ENCODE peak calls at places on chromosome 13, in six cellular contexts. One of them, this sample, is unnamed.

GRCh38 chr13:114013336-114013735 is 39.5 kb upstream of the C13orf46 start:
- DNase-seq in GM23338: no peak
- DNase-seq in SK-N-SH: no peak
- DNase-seq in Panc1: no peak
- DNase-seq in GM12878: no peak
- DNase-seq in HCT116: no peak
- DNase-seq in this sample: no peak

GRCh38 chr13:45821861-45822260 is 29.7 kb downstream of the SIAH3 start:
- DNase-seq in GM23338: no peak
- DNase-seq in SK-N-SH: no peak
- DNase-seq in Panc1: no peak
- DNase-seq in GM12878: no peak
- DNase-seq in HCT116: no peak
- DNase-seq in this sample: no peak

GRCh38 chr13:33351324-33351723 is 65.8 kb upstream of the STARD13 start:
- DNase-seq in GM23338: no peak
- DNase-seq in SK-N-SH: no peak
- DNase-seq in Panc1: no peak
- DNase-seq in GM12878: no peak
- DNase-seq in HCT116: peak
- DNase-seq in this sample: no peak

GRCh38 chr13:94267581-94267980 is 211.9 kb downstream of the DCT start:
- DNase-seq in GM23338: no peak
- DNase-seq in SK-N-SH: no peak
- DNase-seq in Panc1: no peak
- DNase-seq in GM12878: no peak
- DNase-seq in HCT116: no peak
- DNase-seq in this sample: no peak

GRCh38 chr13:98775844-98776598 is 23.5 kb upstream of the SLC15A1 start:
- DNase-seq in GM23338: no peak
- DNase-seq in SK-N-SH: no peak
- DNase-seq in Panc1: peak
- DNase-seq in GM12878: no peak
- DNase-seq in HCT116: peak
- DNase-seq in this sample: no peak

GRCh38 chr13:37369618-37370017 is 228.9 kb downstream of the POSTN start:
- DNase-seq in GM23338: no peak
- DNase-seq in SK-N-SH: no peak
- DNase-seq in Panc1: no peak
- DNase-seq in GM12878: no peak
- DNase-seq in HCT116: no peak
- DNase-seq in this sample: no peak

GRCh38 chr13:52862358-52863206 is 14.1 kb upstream of the PCDH8 start:
- DNase-seq in GM23338: peak
- DNase-seq in SK-N-SH: peak
- DNase-seq in Panc1: peak
- DNase-seq in GM12878: no peak
- DNase-seq in HCT116: peak
- DNase-seq in this sample: peak

GRCh38 chr13:40026174-40026585 is 370.7 kb downstream of the COG6 start:
- DNase-seq in GM23338: no peak
- DNase-seq in SK-N-SH: no peak
- DNase-seq in Panc1: no peak
- DNase-seq in GM12878: peak
- DNase-seq in HCT116: no peak
- DNase-seq in this sample: no peak

GRCh38 chr13:107650081-107650701 is 565.1 kb downstream of the LIG4 start:
- DNase-seq in GM23338: peak
- DNase-seq in SK-N-SH: peak
- DNase-seq in Panc1: peak
- DNase-seq in GM12878: no peak
- DNase-seq in HCT116: peak
- DNase-seq in this sample: peak

GRCh38 chr13:51781246-51782022 is 22.5 kb downstream of the DHRS12 start:
- DNase-seq in GM23338: peak
- DNase-seq in SK-N-SH: peak
- DNase-seq in Panc1: no peak
- DNase-seq in GM12878: no peak
- DNase-seq in HCT116: peak
- DNase-seq in this sample: no peak

GRCh38 chr13:80040219-80040976 is 300.5 kb downstream of the SPRY2 start:
- DNase-seq in GM23338: no peak
- DNase-seq in SK-N-SH: no peak
- DNase-seq in Panc1: peak
- DNase-seq in GM12878: no peak
- DNase-seq in HCT116: peak
- DNase-seq in this sample: no peak

GRCh38 chr13:99421758-99422555 is 79.3 kb upstream of the TM9SF2 start:
- DNase-seq in GM23338: no peak
- DNase-seq in SK-N-SH: no peak
- DNase-seq in Panc1: no peak
- DNase-seq in GM12878: no peak
- DNase-seq in HCT116: no peak
- DNase-seq in this sample: no peak

GRCh38 chr13:73090116-73090811 is 31.5 kb downstream of the KLF5 start:
- DNase-seq in GM23338: peak
- DNase-seq in SK-N-SH: no peak
- DNase-seq in Panc1: peak
- DNase-seq in GM12878: no peak
- DNase-seq in HCT116: peak
- DNase-seq in this sample: peak

GRCh38 chr13:99416411-99417121 is 84.7 kb upstream of the TM9SF2 start:
- DNase-seq in GM23338: no peak
- DNase-seq in SK-N-SH: no peak
- DNase-seq in Panc1: no peak
- DNase-seq in GM12878: no peak
- DNase-seq in HCT116: no peak
- DNase-seq in this sample: no peak

GRCh38 chr13:34767778-34768177 is 174.3 kb upstream of the NBEA start:
- DNase-seq in GM23338: no peak
- DNase-seq in SK-N-SH: no peak
- DNase-seq in Panc1: no peak
- DNase-seq in GM12878: no peak
- DNase-seq in HCT116: no peak
- DNase-seq in this sample: no peak

GRCh38 chr13:61592489-61592888 is 176.8 kb upstream of the PCDH20 start:
- DNase-seq in GM23338: no peak
- DNase-seq in SK-N-SH: no peak
- DNase-seq in Panc1: no peak
- DNase-seq in GM12878: no peak
- DNase-seq in HCT116: no peak
- DNase-seq in this sample: no peak

GRCh38 chr13:112954488-112955270 is 14.3 kb upstream of the MCF2L start:
- DNase-seq in GM23338: no peak
- DNase-seq in SK-N-SH: no peak
- DNase-seq in Panc1: no peak
- DNase-seq in GM12878: no peak
- DNase-seq in HCT116: no peak
- DNase-seq in this sample: no peak

GRCh38 chr13:113546571-113547247 is 37.8 kb upstream of the TFDP1 start:
- DNase-seq in GM23338: no peak
- DNase-seq in SK-N-SH: no peak
- DNase-seq in Panc1: no peak
- DNase-seq in GM12878: no peak
- DNase-seq in HCT116: no peak
- DNase-seq in this sample: no peak

GRCh38 chr13:107534548-107534947 is 680.8 kb downstream of the LIG4 start:
- DNase-seq in GM23338: no peak
- DNase-seq in SK-N-SH: no peak
- DNase-seq in Panc1: no peak
- DNase-seq in GM12878: no peak
- DNase-seq in HCT116: no peak
- DNase-seq in this sample: no peak

GRCh38 chr13:110123041-110123809 is 183.7 kb downstream of the COL4A1 start:
- DNase-seq in GM23338: no peak
- DNase-seq in SK-N-SH: no peak
- DNase-seq in Panc1: no peak
- DNase-seq in GM12878: no peak
- DNase-seq in HCT116: no peak
- DNase-seq in this sample: no peak

GRCh38 chr13:81683526-81683925 is 1342.6 kb upstream of the SPRY2 start:
- DNase-seq in GM23338: no peak
- DNase-seq in SK-N-SH: no peak
- DNase-seq in Panc1: no peak
- DNase-seq in GM12878: no peak
- DNase-seq in HCT116: no peak
- DNase-seq in this sample: no peak

GRCh38 chr13:89465366-89465765 is 1794.2 kb downstream of the SLITRK5 start:
- DNase-seq in GM23338: no peak
- DNase-seq in SK-N-SH: no peak
- DNase-seq in Panc1: no peak
- DNase-seq in GM12878: peak
- DNase-seq in HCT116: peak
- DNase-seq in this sample: no peak

DNA sequence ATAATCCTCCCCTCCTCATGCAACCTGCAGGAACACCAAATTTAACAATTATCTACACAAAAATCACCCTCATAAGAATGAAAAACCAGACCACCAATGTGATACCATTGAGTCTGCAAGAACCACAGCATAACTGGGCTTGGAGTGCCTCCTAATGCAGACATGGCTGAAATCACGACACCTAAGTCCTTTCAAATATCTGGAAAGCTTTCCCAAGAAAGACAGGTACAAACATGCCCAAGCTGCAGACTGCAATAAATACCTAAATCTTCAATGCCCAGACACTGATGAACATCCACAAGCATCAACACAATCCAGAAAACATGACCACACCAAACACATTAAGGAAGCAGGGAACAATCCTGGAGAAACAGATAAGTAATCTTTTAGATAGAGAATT is 417.1 kb downstream of the LMO7 start:
- DNase-seq in GM23338: no peak
- DNase-seq in SK-N-SH: no peak
- DNase-seq in Panc1: no peak
- DNase-seq in GM12878: no peak
- DNase-seq in HCT116: no peak
- DNase-seq in this sample: no peak
- H3K4me3 ChIP-seq in GM23338: no peak
- H3K4me3 ChIP-seq in SK-N-SH: no peak
- H3K4me3 ChIP-seq in Panc1: no peak
- H3K4me3 ChIP-seq in GM12878: no peak
- H3K4me3 ChIP-seq in HCT116: no peak
- H3K4me3 ChIP-seq in this sample: no peak

GRCh38 chr13:97332725-97333124 is 101.2 kb upstream of the RAP2A start:
- DNase-seq in GM23338: no peak
- DNase-seq in SK-N-SH: no peak
- DNase-seq in Panc1: no peak
- DNase-seq in GM12878: no peak
- DNase-seq in HCT116: no peak
- DNase-seq in this sample: no peak
- TF ChIP-seq POLR2AphosphoS5 in GM23338: no peak
- TF ChIP-seq POLR2AphosphoS5 in SK-N-SH: no peak
- TF ChIP-seq POLR2AphosphoS5 in Panc1: no peak
- TF ChIP-seq POLR2AphosphoS5 in GM12878: no peak
- TF ChIP-seq POLR2AphosphoS5 in HCT116: no peak
- TF ChIP-seq POLR2AphosphoS5 in this sample: no peak

DNA sequence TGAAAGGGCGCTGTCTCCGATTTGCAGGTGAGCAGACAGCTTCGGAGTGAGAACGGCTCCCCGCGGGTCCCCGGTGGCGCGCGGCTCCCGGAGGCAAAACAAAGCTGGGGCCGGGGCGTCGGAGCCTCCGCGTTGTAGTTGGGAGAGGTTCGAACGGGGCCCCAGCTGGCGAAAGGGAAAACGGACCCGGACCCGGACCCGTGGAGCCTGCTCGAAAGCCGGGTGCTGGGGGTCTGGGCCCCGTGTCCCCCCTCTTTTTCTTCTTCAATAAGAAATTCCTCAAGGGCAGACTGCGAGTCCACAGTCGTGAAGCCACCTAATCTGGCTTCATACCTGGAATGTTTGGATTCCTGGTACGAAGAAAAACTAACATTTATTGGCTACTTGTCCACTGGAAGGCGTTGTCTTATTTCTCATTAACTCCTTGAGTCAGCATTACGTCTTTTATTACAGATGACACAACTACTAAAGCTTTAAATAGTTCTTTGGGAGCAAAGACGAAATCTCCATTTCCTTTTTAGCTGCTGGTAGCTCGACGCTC is 627 bp upstream of the MTIF3 start:
- DNase-seq in GM23338: peak
- DNase-seq in SK-N-SH: peak
- DNase-seq in Panc1: no peak
- DNase-seq in GM12878: no peak
- DNase-seq in HCT116: peak
- DNase-seq in this sample: no peak
- TF ChIP-seq REST in GM23338: no peak
- TF ChIP-seq REST in SK-N-SH: no peak
- TF ChIP-seq REST in Panc1: no peak
- TF ChIP-seq REST in GM12878: no peak
- TF ChIP-seq REST in HCT116: no peak
- TF ChIP-seq REST in this sample: no peak

GRCh38 chr13:23572836-23573235 is 2.6 kb downstream of the TNFRSF19 start:
- DNase-seq in GM23338: no peak
- DNase-seq in SK-N-SH: no peak
- DNase-seq in Panc1: no peak
- DNase-seq in GM12878: no peak
- DNase-seq in HCT116: no peak
- DNase-seq in this sample: no peak

GRCh38 chr13:23574421-23574820 is 4.2 kb downstream of the TNFRSF19 start:
- DNase-seq in GM23338: no peak
- DNase-seq in SK-N-SH: no peak
- DNase-seq in Panc1: no peak
- DNase-seq in GM12878: no peak
- DNase-seq in HCT116: no peak
- DNase-seq in this sample: no peak

GRCh38 chr13:23567792-23568480 is 2.3 kb upstream of the TNFRSF19 start:
- DNase-seq in GM23338: no peak
- DNase-seq in SK-N-SH: no peak
- DNase-seq in Panc1: no peak
- DNase-seq in GM12878: no peak
- DNase-seq in HCT116: no peak
- DNase-seq in this sample: no peak

GRCh38 chr13:23570931-23571330 is 719 bp downstream of the TNFRSF19 start:
- DNase-seq in GM23338: no peak
- DNase-seq in SK-N-SH: no peak
- DNase-seq in Panc1: no peak
- DNase-seq in GM12878: no peak
- DNase-seq in HCT116: no peak
- DNase-seq in this sample: no peak

DNA sequence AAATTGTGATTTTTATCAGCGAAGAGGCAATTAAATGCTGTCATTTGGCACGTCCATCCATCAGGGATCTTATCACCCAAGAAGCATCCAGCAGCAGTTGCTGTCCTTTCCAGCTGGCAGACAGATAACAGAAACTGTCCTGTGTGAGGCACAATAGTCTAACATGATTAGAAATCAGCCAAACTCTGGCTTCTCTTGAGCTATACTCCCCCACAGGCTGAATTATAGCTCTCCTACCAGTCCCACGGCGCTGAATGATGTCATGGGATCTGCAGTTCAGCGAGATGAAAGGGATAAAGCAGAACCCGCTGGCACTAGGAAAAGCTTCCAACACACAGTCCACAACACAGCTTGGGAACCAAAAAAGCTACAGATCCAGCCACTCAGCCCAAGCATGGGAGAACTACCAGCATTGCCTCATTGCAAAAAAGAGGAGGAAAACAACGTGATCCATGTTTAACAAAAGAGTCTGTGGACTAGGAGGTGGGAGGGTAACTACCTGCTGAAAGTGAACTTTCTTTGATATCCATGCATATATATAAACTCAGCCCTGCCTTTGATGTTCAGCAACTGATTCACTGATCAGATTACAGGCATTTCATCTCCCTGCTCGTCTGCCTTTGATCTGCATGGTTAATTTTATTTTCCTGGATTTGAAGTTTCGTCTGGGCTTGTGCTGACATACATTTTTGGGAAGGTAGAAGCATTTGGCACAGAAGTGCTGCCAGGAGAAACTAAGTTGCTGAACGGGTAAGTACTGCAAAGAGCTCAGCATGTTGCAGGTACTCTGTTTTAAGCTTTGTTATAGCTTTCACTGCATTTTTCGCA is at the start of gene TNFRSF19:
- DNase-seq in GM23338: peak
- DNase-seq in SK-N-SH: peak
- DNase-seq in Panc1: no peak
- DNase-seq in GM12878: no peak
- DNase-seq in HCT116: no peak
- DNase-seq in this sample: no peak
- H3K4me3 ChIP-seq in GM23338: no peak
- H3K4me3 ChIP-seq in SK-N-SH: peak
- H3K4me3 ChIP-seq in Panc1: no peak
- H3K4me3 ChIP-seq in GM12878: peak
- H3K4me3 ChIP-seq in HCT116: no peak
- H3K4me3 ChIP-seq in this sample: no peak